ENCODE peak calls at places on chromosomes 13 and 19, in four cellular contexts. Q is NB4, M is transverse colon, N is AG04450. P is an unnamed sample.

GRCh38 chr13:43232866-43233265 is 209.5 kb downstream of the DNAJC15 start:
- DNase-seq in N (no peak), Q (no peak), M (no peak), P (peak; percentile 75)

GRCh38 chr13:110953416-110953815 is 38.5 kb upstream of the ANKRD10 start:
- DNase-seq in Q (no peak), M (no peak), N (no peak), P (no peak)

GRCh38 chr19:10290876-10291553 is 1.3 kb downstream of the ICAM5 start:
- DNase-seq in M (peak; percentile 76), Q (peak; percentile 72), N (no peak), P (peak; percentile 63)

GRCh38 chr19:22519152-22519551 is 97.0 kb upstream of the ZNF98 start:
- DNase-seq in N (no peak), M (no peak), Q (no peak), P (no peak)

GRCh38 chr19:42140125-42140754 is 8.0 kb upstream of the POU2F2 start:
- DNase-seq in Q (peak; percentile 74), M (peak; percentile 48), N (no peak), P (peak; percentile 74)

GRCh38 chr13:20431080-20431479 is 94.6 kb downstream of the CRYL1 start:
- DNase-seq in M (no peak), N (no peak), Q (peak; percentile 56), P (no peak)

GRCh38 chr13:43787998-43788397 is 1.2 kb upstream of the ENOX1 start:
- DNase-seq in Q (no peak), N (no peak), M (no peak), P (peak; percentile 21)

GRCh38 chr19:5228932-5229777 is 111.5 kb downstream of the PTPRS start:
- DNase-seq in M (no peak), Q (peak; percentile 33), N (no peak), P (no peak)

GRCh38 chr13:71727036-71727435 is 140.0 kb downstream of the DACH1 start:
- DNase-seq in Q (no peak), N (no peak), M (no peak), P (no peak)

GRCh38 chr19:58372311-58373133 is 8.3 kb downstream of the ZNF837 start:
- DNase-seq in N (no peak), Q (no peak), M (no peak), P (no peak)

GRCh38 chr19:6412111-6412999 is 12.3 kb downstream of the KHSRP start:
- DNase-seq in M (peak; percentile 71), N (no peak), Q (peak; percentile 40), P (no peak)

GRCh38 chr13:41554626-41555386 is 97.5 kb downstream of the RGCC start:
- DNase-seq in N (no peak), M (no peak), Q (no peak), P (no peak)
- TF ChIP-seq CTCF in N (no peak), M (no peak), Q (no peak), P (no peak)

GRCh38 chr19:16896098-16896912 is 7.5 kb downstream of the F2RL3 start:
- DNase-seq in N (no peak), M (peak; percentile 37), Q (peak; percentile 47), P (no peak)
- H3K4me3 ChIP-seq in N (peak overlapping the region; percentile 51), M (peak overlapping the region; percentile 44), Q (no peak overlapping the region), P (peak overlapping the region; percentile 67)

DNA sequence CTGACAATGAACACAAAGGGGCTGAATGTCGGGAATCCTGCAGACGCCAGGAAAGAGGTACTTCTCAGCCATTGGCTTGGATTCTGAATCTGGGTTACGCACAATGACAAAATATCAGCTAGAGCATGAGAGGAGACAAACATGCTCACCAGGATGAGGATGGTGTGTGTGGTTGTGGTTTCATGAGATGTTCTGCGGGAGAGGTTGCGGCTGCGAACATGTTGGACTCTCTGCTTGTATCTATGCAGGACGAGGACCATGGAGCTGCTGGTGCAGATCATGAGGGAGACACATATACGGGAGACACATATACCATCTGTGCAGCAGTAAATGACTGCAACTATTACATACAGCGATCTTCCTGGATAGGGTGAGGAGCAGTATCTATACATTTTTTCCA is 7.3 kb upstream of the LILRA5 start:
- DNase-seq in M (no peak), N (no peak), Q (no peak), P (no peak)
- TF ChIP-seq CTCF in M (no peak), N (no peak), Q (no peak), P (no peak)

DNA sequence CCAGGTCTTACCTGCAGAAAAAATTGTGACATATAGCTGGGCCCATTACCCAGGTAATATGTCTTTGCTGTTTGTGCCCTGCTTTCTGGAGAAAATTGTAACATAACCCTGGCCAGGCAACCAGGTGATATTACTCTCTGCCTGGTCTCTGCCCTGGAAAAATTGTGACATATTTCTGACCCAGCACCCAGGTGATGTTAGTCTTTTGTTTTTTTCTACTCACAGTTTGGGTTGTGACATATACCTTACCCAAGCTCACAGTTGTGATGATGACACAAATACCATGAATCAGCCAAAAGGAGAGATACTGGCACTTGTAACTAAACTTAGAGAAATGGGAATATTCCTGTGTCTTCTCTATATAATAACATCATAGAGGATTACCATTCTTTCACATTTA is 6.5 kb upstream of the ZNF726 start:
- DNase-seq in Q (no peak), M (no peak), N (no peak), P (no peak)
- H3K4me3 ChIP-seq in Q (no peak overlapping the region), M (no peak overlapping the region), N (no peak overlapping the region), P (no peak overlapping the region)

GRCh38 chr19:12825259-12826131 is 8.9 kb downstream of the RTBDN start:
- DNase-seq in N (no peak), M (no peak), Q (no peak), P (peak; percentile 33)
- TF ChIP-seq CTCF in N (peak; percentile 33), M (no peak), Q (no peak), P (peak; percentile 52)

GRCh38 chr13:102838273-102838672 is 7.6 kb upstream of the ERCC5 start:
- DNase-seq in M (no peak), N (no peak), Q (no peak), P (no peak)
- H3K4me3 ChIP-seq in M (no peak overlapping the region), N (no peak overlapping the region), Q (no peak overlapping the region), P (no peak overlapping the region)

GRCh38 chr19:3469638-3470499 is 10.5 kb downstream of the SMIM24 start:
- DNase-seq in M (no peak), Q (no peak), N (no peak), P (no peak)
- TF ChIP-seq CTCF in M (no peak), Q (no peak), N (no peak), P (peak; percentile 21)

DNA sequence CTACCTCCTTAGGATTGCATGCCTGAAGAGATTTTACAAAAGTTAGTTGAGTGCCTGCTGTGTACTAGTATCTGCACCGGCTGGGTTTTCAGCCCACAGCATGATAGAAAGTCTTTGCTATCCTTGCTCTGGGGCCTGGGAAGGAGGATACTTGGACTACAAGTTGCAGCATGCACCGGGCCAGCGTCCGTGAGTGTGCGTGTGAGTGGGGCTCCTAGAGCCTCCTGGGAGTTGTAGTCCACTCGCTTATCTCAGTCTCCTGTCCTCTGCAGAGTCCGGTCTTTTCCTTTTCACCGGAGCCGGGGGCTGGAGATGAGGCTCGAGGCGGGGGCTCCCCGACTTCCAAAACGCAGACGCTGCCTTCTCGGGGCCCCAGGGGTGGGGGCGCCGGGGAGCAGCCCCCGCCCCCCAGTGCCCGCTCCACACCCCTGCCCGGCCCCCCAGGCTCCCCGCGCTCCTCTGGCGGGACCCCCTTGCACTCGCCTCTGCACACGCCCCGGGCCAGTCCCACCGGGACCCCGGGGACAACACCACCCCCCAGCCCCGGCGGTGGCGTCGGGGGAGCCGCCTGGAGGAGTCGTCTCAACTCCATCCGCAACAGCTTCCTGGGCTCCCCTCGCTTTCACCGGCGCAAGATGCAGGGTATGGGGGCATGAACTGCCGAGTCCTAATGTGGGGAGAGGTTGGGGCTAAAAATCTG is 20.6 kb downstream of the BRSK1 start:
- DNase-seq in N (no peak), Q (peak; percentile 71), M (peak; percentile 39), P (peak; percentile 48)
- H3K4me3 ChIP-seq in N (no peak overlapping the region), Q (no peak overlapping the region), M (no peak overlapping the region), P (no peak overlapping the region)

P was measured in fibroblast of villous mesenchyme.